ENCODE peak calls at places on chromosomes 3 and 15, in seven cellular contexts. J is HTR-8/SVneo; A is COLO829; H is mesenteric fat pad; X is ACHN; P is activated effector memory CD4-positive, alpha-beta T cell treated with anti-CD3 and anti-CD28 coated beads, Interleukin-2, amount 50 U/mL, for 16 hours; Z is LoVo. E is an unnamed sample.

GRCh38 chr3:114850913-114851312 is 296.2 kb downstream of the ZBTB20 start:
- DNase-seq in A (no peak), X (peak), H (no peak), Z (no peak), J (no peak), P (no peak), E (no peak)

GRCh38 chr3:155026999-155027591 is 53.0 kb upstream of the MME start:
- DNase-seq in A (no peak), P (no peak), Z (no peak), X (no peak), J (no peak), H (no peak), E (no peak)

GRCh38 chr3:124372784-124373183 is 357.5 kb upstream of the UMPS start:
- DNase-seq in A (no peak), X (no peak), P (no peak), J (no peak), H (no peak), Z (no peak), E (no peak)

GRCh38 chr3:135792174-135792573 is 173.4 kb upstream of the PPP2R3A start:
- DNase-seq in X (no peak), Z (no peak), J (no peak), A (peak), H (no peak), P (no peak), E (no peak)

GRCh38 chr3:2948882-2949281 is 161.3 kb downstream of the IL5RA start:
- DNase-seq in H (no peak), Z (no peak), X (no peak), P (no peak), A (no peak), J (no peak), E (no peak)

GRCh38 chr3:188067932-188068331 is 86.0 kb upstream of the LPP start:
- DNase-seq in H (no peak), J (peak), X (peak), P (no peak), A (peak), Z (no peak), E (no peak)

GRCh38 chr15:50906954-50907865 is 1.3 kb upstream of the AP4E1 start:
- DNase-seq in J (no peak), H (no peak), X (peak), A (no peak), P (peak), Z (peak), E (peak)

GRCh38 chr3:9678493-9678892 is 25.1 kb upstream of the CPNE9 start:
- DNase-seq in J (no peak), A (no peak), Z (no peak), X (no peak), P (no peak), H (no peak), E (no peak)

GRCh38 chr15:72205896-72206676 is 8.5 kb upstream of the GRAMD2A start:
- DNase-seq in Z (no peak), P (no peak), H (peak), X (no peak), J (no peak), A (no peak), E (no peak)

GRCh38 chr15:29324746-29325145 is 55.1 kb upstream of the NSMCE3 start:
- DNase-seq in Z (no peak), A (no peak), H (no peak), P (no peak), X (no peak), J (no peak), E (no peak)

GRCh38 chr3:143668924-143669790 is 179.1 kb downstream of the SLC9A9 start:
- DNase-seq in X (no peak), H (no peak), J (no peak), A (peak), P (no peak), Z (no peak), E (no peak)

GRCh38 chr3:54863366-54863765 is 64.5 kb downstream of the LRTM1 start:
- DNase-seq in Z (no peak), J (no peak), H (no peak), X (no peak), P (no peak), A (peak), E (no peak)

GRCh38 chr15:66931768-66932633 is 133.4 kb upstream of the SMAD3 start:
- DNase-seq in Z (peak), X (peak), A (peak), J (peak), P (no peak), H (peak), E (no peak)

GRCh38 chr3:130789678-130790340 is 43.2 kb upstream of the PIK3R4 start:
- DNase-seq in Z (no peak), X (no peak), P (no peak), H (no peak), A (no peak), J (no peak), E (no peak)

GRCh38 chr3:51974277-51974962 is 444 bp upstream of the ABHD14A start:
- DNase-seq in J (no peak), H (no peak), A (no peak), X (no peak), P (no peak), Z (no peak), E (no peak)

GRCh38 chr15:68638953-68639500 is 60.2 kb downstream of the CORO2B start:
- DNase-seq in A (no peak), H (no peak), X (no peak), P (no peak), Z (no peak), J (no peak), E (no peak)

GRCh38 chr15:71136159-71137137 is 21.2 kb downstream of the THSD4 start:
- DNase-seq in J (peak), P (no peak), H (no peak), A (peak), Z (peak), X (peak), E (no peak)

GRCh38 chr3:54999159-54999558 is 71.3 kb upstream of the LRTM1 start:
- DNase-seq in X (peak), Z (no peak), A (peak), H (no peak), P (no peak), J (peak), E (no peak)

GRCh38 chr15:90266485-90266884 is 1.0 kb downstream of the NGRN start:
- DNase-seq in J (no peak), H (no peak), A (no peak), P (peak), Z (no peak), X (peak), E (no peak)

GRCh38 chr3:159488657-159489056 is 500.0 kb upstream of the IL12A start:
- DNase-seq in Z (no peak), P (no peak), J (no peak), X (no peak), H (no peak), A (no peak), E (no peak)

E was measured in activated B cell treated with CpG ODN at 0.5 μM for 24 hours.